ENCODE peak calls at places on chromosomes 5 and 9, in four cellular contexts. O, A, Z and H are unnamed samples.

GRCh38 chr9:123912167-123912897 is 17.6 kb downstream of the DENND1A start:
- DNase-seq in A (no peak), Z (no peak), O (no peak), H (no peak)

GRCh38 chr9:10274156-10274555 is 338.6 kb downstream of the PTPRD start:
- DNase-seq in O (no peak), A (no peak), Z (no peak), H (no peak)

GRCh38 chr5:142339781-142340180 is 15.0 kb upstream of the SPRY4 start:
- DNase-seq in A (no peak), Z (no peak), O (no peak), H (no peak)

GRCh38 chr5:28544501-28544900 is 1506.1 kb upstream of the CDH9 start:
- DNase-seq in Z (no peak), O (no peak), A (no peak), H (no peak)

GRCh38 chr5:33939863-33940262 is 3.7 kb downstream of the RXFP3 start:
- DNase-seq in Z (no peak), O (no peak), A (no peak), H (no peak)

GRCh38 chr5:64977779-64978178 is 209.0 kb downstream of the CWC27 start:
- DNase-seq in A (no peak), O (no peak), Z (no peak), H (no peak)

GRCh38 chr5:61603211-61603908 is 271.3 kb downstream of the ZSWIM6 start:
- DNase-seq in A (peak), O (peak), Z (no peak), H (no peak)

GRCh38 chr9:74284596-74284995 is 212.5 kb upstream of the RORB start:
- DNase-seq in O (no peak), Z (no peak), A (no peak), H (no peak)

GRCh38 chr9:16064701-16065230 is 511.9 kb downstream of the CCDC171 start:
- DNase-seq in A (no peak), O (no peak), Z (no peak), H (no peak)

GRCh38 chr9:4038182-4038723 is 261.6 kb downstream of the GLIS3 start:
- DNase-seq in Z (no peak), O (no peak), A (no peak), H (no peak)

GRCh38 chr9:125536184-125537152 is 170.5 kb downstream of the MAPKAP1 start:
- DNase-seq in O (no peak), A (no peak), Z (no peak), H (no peak)

GRCh38 chr5:161846731-161847130 is 1.2 kb upstream of the GABRA1 start:
- DNase-seq in Z (no peak), A (no peak), O (peak), H (no peak)

GRCh38 chr9:14308751-14309140 is 5.2 kb downstream of the NFIB start:
- DNase-seq in A (no peak), O (no peak), Z (no peak), H (no peak)

GRCh38 chr5:135116146-135116545 is 82.1 kb upstream of the PITX1 start:
- DNase-seq in Z (no peak), O (no peak), A (no peak), H (no peak)

GRCh38 chr5:81393783-81394718 is at the start of gene ACOT12:
- DNase-seq in A (no peak), Z (no peak), O (peak), H (no peak)

GRCh38 chr5:10704949-10705621 is 55.9 kb downstream of the DAP start:
- DNase-seq in O (no peak), Z (no peak), A (no peak), H (no peak)

GRCh38 chr9:130445268-130445983 is 665 bp downstream of the ASS1 start:
- DNase-seq in A (peak), O (no peak), Z (peak), H (no peak)

GRCh38 chr5:17169507-17169906 is 47.9 kb upstream of the BASP1 start:
- DNase-seq in O (no peak), Z (peak), A (no peak), H (no peak)

GRCh38 chr5:58969795-58970194 is 386.9 kb downstream of the RAB3C start:
- DNase-seq in O (no peak), A (no peak), Z (no peak), H (no peak)

GRCh38 chr5:72282878-72283277 is 37.2 kb downstream of the MRPS27 start:
- DNase-seq in O (no peak), Z (no peak), A (no peak), H (peak)

GRCh38 chr9:69086312-69086711 is 50.8 kb downstream of the FXN start:
- DNase-seq in Z (peak), O (no peak), A (no peak), H (no peak)

GRCh38 chr5:96243862-96244261 is 189.2 kb downstream of the PCSK1 start:
- DNase-seq in O (no peak), A (no peak), Z (no peak), H (no peak)

GRCh38 chr9:120221844-120222243 is 358.1 kb downstream of the CDK5RAP2 start:
- DNase-seq in O (peak), A (no peak), Z (no peak), H (no peak)

GRCh38 chr5:130323804-130324454 is 419.7 kb downstream of the CHSY3 start:
- DNase-seq in Z (no peak), O (no peak), A (no peak), H (no peak)

GRCh38 chr9:132901859-132902831 is 23.4 kb downstream of the SPACA9 start:
- DNase-seq in A (peak), O (peak), Z (peak), H (peak)

GRCh38 chr5:85614482-85614881 is 1003.3 kb upstream of the COX7C start:
- DNase-seq in Z (no peak), A (no peak), O (no peak), H (no peak)

GRCh38 chr9:89786650-89787049 is 181.8 kb downstream of the GADD45G start:
- DNase-seq in Z (no peak), O (no peak), A (no peak), H (no peak)

GRCh38 chr9:34479316-34479865 is 20.8 kb downstream of the DNAI1 start:
- DNase-seq in A (no peak), O (no peak), Z (no peak), H (no peak)

GRCh38 chr9:3181049-3181953 is 337.4 kb upstream of the PUM3 start:
- DNase-seq in O (peak), A (peak), Z (peak), H (peak)

GRCh38 chr5:137563301-137563645 is 64.1 kb upstream of the SPOCK1 start:
- DNase-seq in A (no peak), O (no peak), Z (no peak), H (no peak)

GRCh38 chr5:137565450-137565849 is 66.3 kb upstream of the SPOCK1 start:
- DNase-seq in O (no peak), Z (no peak), A (no peak), H (no peak)

GRCh38 chr5:137566118-137566541 is 67.0 kb upstream of the SPOCK1 start:
- DNase-seq in O (no peak), A (no peak), Z (no peak), H (peak)

GRCh38 chr5:137564475-137564961 is 65.4 kb upstream of the SPOCK1 start:
- DNase-seq in Z (no peak), A (no peak), O (no peak), H (no peak)

GRCh38 chr5:137563646-137564474 is 64.7 kb upstream of the SPOCK1 start:
- DNase-seq in A (no peak), Z (no peak), O (no peak), H (no peak)
- TF ChIP-seq HMGXB4 in A (no peak), Z (no peak), O (no peak), H (no peak)

DNA sequence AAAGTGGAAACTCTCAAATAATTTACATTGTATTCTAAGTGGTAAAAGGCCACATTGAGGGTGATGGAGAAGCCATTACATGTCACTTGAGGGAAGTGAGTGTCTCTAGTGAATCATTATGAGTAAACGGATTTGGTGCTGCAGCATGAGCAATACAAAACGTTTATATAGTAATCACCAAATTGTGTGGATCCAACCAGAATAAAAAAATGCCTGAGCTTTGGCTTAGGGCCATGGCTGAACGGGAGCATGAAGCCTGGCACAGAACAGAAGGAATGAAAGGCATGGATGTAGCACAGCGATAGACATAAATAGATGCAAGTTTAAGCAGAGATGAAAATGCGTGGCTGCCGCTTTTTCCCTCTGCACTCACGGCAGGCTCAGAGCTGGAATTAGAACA is 58.3 kb downstream of the PTTG1 start:
- DNase-seq in O (no peak), Z (no peak), A (no peak), H (no peak)
- TF ChIP-seq HMGXB4 in O (no peak), Z (no peak), A (no peak), H (no peak)

DNA sequence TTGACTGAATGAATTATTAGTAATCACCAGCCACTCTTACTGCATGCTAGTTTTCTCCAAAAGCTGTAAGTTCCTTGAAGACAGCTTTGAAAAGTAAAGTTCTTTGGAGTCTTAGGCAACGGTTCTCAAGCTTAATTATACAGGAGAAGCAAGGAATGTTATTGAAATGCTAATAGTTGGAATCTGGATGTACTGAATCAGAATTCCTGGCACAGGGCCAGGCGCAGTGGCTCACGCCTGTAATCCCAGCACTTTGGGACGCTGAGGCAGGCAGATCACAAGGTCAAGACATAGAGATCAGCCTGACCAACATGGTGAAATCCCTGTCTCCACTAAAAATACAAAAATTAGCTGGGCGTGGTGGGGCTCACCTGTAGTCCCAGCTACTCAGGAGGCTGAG is 33.4 kb downstream of the GRIA1 start:
- DNase-seq in O (no peak), Z (no peak), A (no peak), H (no peak)
- TF ChIP-seq HMGXB4 in O (no peak), Z (no peak), A (no peak), H (no peak)

GRCh38 chr5:115452791-115453190 is 91.8 kb downstream of the FEM1C start:
- DNase-seq in Z (no peak), A (no peak), O (no peak), H (no peak)

GRCh38 chr5:115455241-115455640 is 89.3 kb downstream of the FEM1C start:
- DNase-seq in A (no peak), Z (no peak), O (no peak), H (no peak)

GRCh38 chr5:115452083-115452482 is 92.5 kb downstream of the FEM1C start:
- DNase-seq in Z (no peak), A (no peak), O (no peak), H (no peak)

GRCh38 chr5:115453391-115454095 is 91.0 kb downstream of the FEM1C start:
- DNase-seq in O (no peak), Z (no peak), A (no peak), H (no peak)

DNA sequence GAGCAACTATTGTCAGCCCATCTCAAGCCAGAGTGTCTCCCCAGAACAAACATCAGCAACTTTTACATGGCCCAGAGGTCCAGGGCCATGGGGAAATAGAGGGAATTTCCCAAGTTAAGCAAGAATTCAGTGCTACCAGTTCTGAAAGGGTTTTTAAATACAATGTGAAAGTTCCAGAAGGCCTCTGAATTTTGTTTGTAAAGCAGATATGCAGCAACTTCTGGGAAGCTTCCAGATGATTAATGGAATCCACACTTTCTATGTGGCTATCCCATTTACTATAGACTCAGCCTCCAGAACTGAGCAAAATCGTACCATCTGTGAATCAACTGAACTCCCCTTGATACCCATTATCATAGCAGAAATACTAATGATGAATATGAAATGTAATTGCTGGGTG is 93.8 kb downstream of the FEM1C start:
- DNase-seq in Z (no peak), O (no peak), A (no peak), H (no peak)
- TF ChIP-seq HMGXB4 in Z (no peak), O (no peak), A (no peak), H (no peak)

DNA sequence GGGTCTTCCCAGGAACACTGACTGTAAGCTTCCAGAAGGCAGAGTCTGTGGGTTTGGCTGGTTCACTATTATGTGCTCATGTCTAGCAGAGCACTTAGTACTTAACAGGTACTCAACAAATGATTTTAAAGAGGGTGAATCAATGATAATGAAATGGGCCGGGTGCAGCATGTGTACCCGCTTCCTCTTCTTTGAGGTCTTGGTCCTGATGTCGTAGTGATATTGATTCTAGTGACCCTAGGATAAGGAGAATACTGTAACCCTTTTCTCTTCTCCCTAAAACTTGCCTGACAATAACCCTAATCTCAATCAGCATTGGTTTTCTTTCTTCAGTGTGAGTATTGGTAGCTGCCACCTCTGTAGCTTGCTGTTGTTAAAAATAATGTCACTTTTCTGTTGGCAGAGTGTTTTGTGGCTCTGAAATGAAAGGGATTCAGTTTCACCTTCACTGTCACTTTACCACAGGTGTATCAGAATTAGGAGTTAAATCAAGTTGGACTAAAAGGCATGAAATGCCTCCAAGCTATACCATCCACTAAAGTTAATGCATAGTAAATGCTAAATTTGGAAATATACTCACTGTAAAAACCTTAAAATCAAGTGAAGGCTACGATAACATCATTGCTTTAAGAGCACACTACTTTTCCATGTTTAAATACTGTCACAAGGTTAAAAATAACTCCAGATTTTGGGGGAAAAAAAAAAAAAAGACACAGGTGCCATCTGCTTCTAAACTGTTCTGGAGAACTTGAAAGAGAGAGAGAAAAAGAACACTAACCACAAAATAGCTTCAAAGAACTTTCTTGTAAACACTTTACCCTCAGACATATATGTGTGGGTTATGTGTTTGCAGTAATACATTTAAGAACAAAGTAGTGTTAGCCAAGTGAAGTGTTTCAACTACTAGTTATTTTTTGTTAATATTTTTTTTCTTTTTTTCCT is 6.0 kb downstream of the CAMK4 start:
- DNase-seq in O (no peak), A (no peak), Z (no peak), H (no peak)
- TF ChIP-seq HMGXB4 in O (no peak), A (no peak), Z (no peak), H (no peak)

DNA sequence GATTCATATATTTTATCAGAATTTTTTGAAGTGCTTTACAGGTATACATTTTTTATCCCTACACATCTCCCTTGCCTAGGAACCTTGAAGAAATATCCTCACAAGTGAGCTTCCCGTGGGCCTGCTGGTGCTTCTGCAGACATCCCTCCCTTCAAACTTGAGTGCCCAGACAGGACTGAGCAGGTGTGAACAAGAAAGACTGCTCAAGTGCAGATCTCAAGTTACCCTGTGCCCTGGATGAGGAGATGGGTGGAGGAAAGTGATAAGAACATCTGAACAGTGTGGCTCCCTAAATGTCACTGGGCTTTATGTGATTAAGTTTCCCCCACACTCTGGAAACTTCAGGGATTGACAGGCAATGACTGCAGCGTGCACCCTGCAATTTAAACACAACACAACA is 209.8 kb downstream of the TLE1 start:
- DNase-seq in O (no peak), A (no peak), Z (no peak), H (no peak)
- TF ChIP-seq HMGXB4 in O (no peak), A (no peak), Z (no peak), H (no peak)

GRCh38 chr5:127313847-127314473 is 23.4 kb downstream of the MEGF10 start:
- DNase-seq in Z (peak), O (peak), A (peak), H (peak)
- TF ChIP-seq HMGXB4 in Z (no peak), O (no peak), A (no peak), H (no peak)

DNA sequence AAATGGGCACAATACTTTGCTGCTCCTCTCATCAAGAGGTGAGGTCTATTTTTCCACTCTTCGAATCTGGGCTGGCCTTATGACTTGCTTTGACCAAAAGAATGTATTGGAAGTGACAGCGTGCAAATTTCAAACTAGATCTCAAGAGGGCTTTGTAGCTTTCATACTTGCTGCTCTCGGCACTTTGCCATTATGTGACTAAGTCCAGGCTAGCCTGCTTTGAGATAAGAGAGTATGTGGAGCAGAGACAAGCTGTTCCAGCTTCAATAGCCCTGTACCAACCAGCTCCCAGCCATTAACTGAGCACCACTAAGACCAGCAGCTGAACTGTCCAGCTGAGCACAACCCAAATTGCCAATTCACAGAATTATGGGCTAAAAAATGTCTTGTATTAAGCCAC is 124.6 kb downstream of the ACER2 start:
- DNase-seq in O (no peak), A (no peak), Z (no peak), H (no peak)
- TF ChIP-seq HMGXB4 in O (no peak), A (no peak), Z (no peak), H (no peak)

DNA sequence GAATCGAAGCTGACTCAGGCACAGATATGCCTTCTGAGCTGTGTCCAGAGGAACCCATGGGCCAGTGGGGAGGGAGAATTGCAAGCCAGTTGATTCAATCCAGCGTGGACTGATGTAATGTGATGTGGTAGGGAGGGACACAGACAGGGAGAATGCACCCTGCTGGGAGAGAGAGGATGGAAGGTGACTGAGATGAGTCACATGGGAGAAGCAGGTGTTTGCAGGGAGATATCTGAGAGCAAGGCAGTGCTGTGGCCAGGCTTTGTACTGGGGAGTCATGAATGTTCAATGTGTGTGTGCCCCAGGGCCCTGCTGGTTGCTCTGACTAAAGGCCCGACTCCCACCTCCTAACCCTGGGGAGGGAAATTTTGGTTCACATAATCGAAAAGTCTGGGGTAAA is 75.7 kb downstream of the IRX1 start:
- DNase-seq in A (no peak), Z (no peak), O (no peak), H (no peak)
- TF ChIP-seq HMGXB4 in A (no peak), Z (no peak), O (no peak), H (no peak)

GRCh38 chr9:117548556-117548955 is 133.7 kb upstream of the ASTN2 start:
- DNase-seq in Z (no peak), O (no peak), A (no peak), H (no peak)

GRCh38 chr9:117547321-117547720 is 132.5 kb upstream of the ASTN2 start:
- DNase-seq in Z (no peak), O (no peak), A (no peak), H (no peak)

GRCh38 chr9:117547904-117548303 is 133.0 kb upstream of the ASTN2 start:
- DNase-seq in Z (no peak), A (no peak), O (no peak), H (no peak)

GRCh38 chr9:117545846-117546245 is 131.0 kb upstream of the ASTN2 start:
- DNase-seq in O (no peak), A (no peak), Z (no peak), H (no peak)

GRCh38 chr9:117546894-117547293 is 132.0 kb upstream of the ASTN2 start:
- DNase-seq in A (no peak), O (no peak), Z (no peak), H (no peak)
- TF ChIP-seq HMGXB4 in A (no peak), O (no peak), Z (no peak), H (no peak)